ENCODE peak calls at places on chromosomes 12 and 14, in five cellular contexts. One of them, this sample, is unnamed.

GRCh38 chr14:54050759-54051158 is 94.1 kb upstream of the BMP4 start:
- DNase-seq in A549: no peak
- DNase-seq in sigmoid colon: no peak
- DNase-seq in IMR-90: no peak
- DNase-seq in ovary: no peak
- DNase-seq in this sample: no peak

GRCh38 chr14:93239869-93240677 is 33.0 kb downstream of the UBR7 start:
- DNase-seq in A549: peak
- DNase-seq in sigmoid colon: no peak
- DNase-seq in IMR-90: peak
- DNase-seq in ovary: no peak
- DNase-seq in this sample: no peak

GRCh38 chr14:36570065-36570464 is 12.3 kb downstream of the NKX2-8 start:
- DNase-seq in A549: no peak
- DNase-seq in sigmoid colon: no peak
- DNase-seq in IMR-90: no peak
- DNase-seq in ovary: no peak
- DNase-seq in this sample: no peak

GRCh38 chr12:91877461-91878230 is 268.0 kb downstream of the BTG1 start:
- DNase-seq in A549: no peak
- DNase-seq in sigmoid colon: no peak
- DNase-seq in IMR-90: no peak
- DNase-seq in ovary: no peak
- DNase-seq in this sample: no peak

GRCh38 chr12:91746976-91747375 is 398.7 kb downstream of the BTG1 start:
- DNase-seq in A549: no peak
- DNase-seq in sigmoid colon: no peak
- DNase-seq in IMR-90: no peak
- DNase-seq in ovary: no peak
- DNase-seq in this sample: no peak

GRCh38 chr12:130788515-130788914 is 50.5 kb downstream of the STX2 start:
- DNase-seq in A549: no peak
- DNase-seq in sigmoid colon: no peak
- DNase-seq in IMR-90: no peak
- DNase-seq in ovary: no peak
- DNase-seq in this sample: no peak

GRCh38 chr12:6373022-6373787 is 2.2 kb downstream of the SCNN1A start:
- DNase-seq in A549: no peak
- DNase-seq in sigmoid colon: peak
- DNase-seq in IMR-90: no peak
- DNase-seq in ovary: no peak
- DNase-seq in this sample: peak

GRCh38 chr12:129871991-129872969 is 31.5 kb downstream of the TMEM132D start:
- DNase-seq in A549: no peak
- DNase-seq in sigmoid colon: no peak
- DNase-seq in IMR-90: no peak
- DNase-seq in ovary: no peak
- DNase-seq in this sample: no peak

GRCh38 chr12:5033883-5034282 is 9.8 kb upstream of the KCNA5 start:
- DNase-seq in A549: no peak
- DNase-seq in sigmoid colon: no peak
- DNase-seq in IMR-90: no peak
- DNase-seq in ovary: no peak
- DNase-seq in this sample: no peak

GRCh38 chr14:50060871-50061663 is 55.3 kb downstream of the VCPKMT start:
- DNase-seq in A549: peak
- DNase-seq in sigmoid colon: peak
- DNase-seq in IMR-90: peak
- DNase-seq in ovary: peak
- DNase-seq in this sample: peak

GRCh38 chr14:54773171-54774006 is 129.2 kb downstream of the GCH1 start:
- DNase-seq in A549: peak
- DNase-seq in sigmoid colon: peak
- DNase-seq in IMR-90: peak
- DNase-seq in ovary: peak
- DNase-seq in this sample: peak

DNA sequence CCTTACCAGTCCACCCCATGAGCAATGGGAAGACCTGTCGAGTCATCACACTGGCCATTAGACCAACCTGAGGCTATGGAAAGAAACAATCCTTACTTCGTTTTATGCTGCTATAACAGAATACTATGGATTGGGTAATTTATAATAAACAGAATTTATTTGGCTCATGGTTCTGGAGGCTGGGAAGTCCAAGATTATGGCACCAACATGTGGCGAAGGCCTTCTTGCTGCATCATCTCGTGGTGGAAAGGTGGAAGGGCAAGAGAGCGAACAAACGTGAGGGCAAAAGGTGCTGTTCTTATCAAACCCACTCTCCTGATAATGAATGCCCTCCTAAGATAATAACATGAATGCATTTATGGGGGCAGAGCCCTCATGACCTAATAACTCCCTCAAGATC is 9.6 kb upstream of the SPTB start:
- DNase-seq in A549: no peak
- DNase-seq in sigmoid colon: no peak
- DNase-seq in IMR-90: peak
- DNase-seq in ovary: no peak
- DNase-seq in this sample: no peak
- TF ChIP-seq POLR2A in A549: no peak
- TF ChIP-seq POLR2A in sigmoid colon: no peak
- TF ChIP-seq POLR2A in IMR-90: no peak
- TF ChIP-seq POLR2A in ovary: no peak
- TF ChIP-seq POLR2A in this sample: no peak

DNA sequence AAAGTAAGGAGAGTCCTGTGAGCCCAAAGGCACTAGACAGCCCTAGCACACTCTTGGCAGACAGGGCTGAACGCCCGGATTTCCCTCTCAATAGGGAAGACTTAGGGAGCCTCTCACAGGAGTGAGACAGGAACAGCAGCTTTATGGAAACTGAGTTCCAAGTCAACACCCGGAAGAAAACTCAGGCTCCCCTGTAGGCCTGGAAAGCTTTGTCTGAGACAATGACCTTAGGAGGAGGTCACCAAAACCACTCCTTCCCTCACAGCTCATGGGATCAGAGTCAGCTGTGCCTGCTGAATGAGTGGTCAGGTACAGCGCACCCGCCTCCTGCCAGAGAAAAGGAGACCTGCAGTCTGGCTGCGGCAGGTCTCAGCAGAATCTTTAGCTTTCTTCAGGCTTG is 229.5 kb downstream of the CACNA1C start:
- DNase-seq in A549: no peak
- DNase-seq in sigmoid colon: no peak
- DNase-seq in IMR-90: no peak
- DNase-seq in ovary: no peak
- DNase-seq in this sample: peak
- TF ChIP-seq CTCF in A549: no peak
- TF ChIP-seq CTCF in sigmoid colon: no peak
- TF ChIP-seq CTCF in IMR-90: no peak
- TF ChIP-seq CTCF in ovary: no peak
- TF ChIP-seq CTCF in this sample: no peak

GRCh38 chr12:89383235-89384049 is 31.1 kb upstream of the DUSP6 start:
- DNase-seq in A549: no peak
- DNase-seq in sigmoid colon: no peak
- DNase-seq in IMR-90: peak
- DNase-seq in ovary: no peak
- DNase-seq in this sample: no peak
- TF ChIP-seq POLR2A in A549: no peak
- TF ChIP-seq POLR2A in sigmoid colon: no peak
- TF ChIP-seq POLR2A in IMR-90: no peak
- TF ChIP-seq POLR2A in ovary: no peak
- TF ChIP-seq POLR2A in this sample: no peak

DNA sequence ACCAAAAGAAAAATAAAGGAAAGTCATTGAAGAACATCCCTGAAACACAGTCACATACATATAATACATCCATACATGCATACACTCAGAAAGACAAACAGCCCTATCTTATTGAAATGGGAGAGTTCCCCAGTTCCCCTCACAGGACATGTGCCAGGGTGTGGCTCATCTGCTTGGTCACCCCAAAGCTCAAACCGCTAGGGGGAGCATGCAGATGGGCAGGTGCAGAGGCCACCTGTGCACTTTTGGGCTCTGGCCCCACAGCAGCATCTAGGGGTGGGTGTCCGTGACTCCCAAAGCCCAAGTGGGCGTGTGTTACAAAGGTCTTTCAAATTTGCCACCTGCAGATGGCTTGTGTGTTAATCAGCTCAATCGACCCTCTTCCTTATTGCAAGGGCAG is 75.2 kb downstream of the CMAS start:
- DNase-seq in A549: no peak
- DNase-seq in sigmoid colon: peak
- DNase-seq in IMR-90: no peak
- DNase-seq in ovary: no peak
- DNase-seq in this sample: no peak
- TF ChIP-seq CTCF in A549: peak
- TF ChIP-seq CTCF in sigmoid colon: no peak
- TF ChIP-seq CTCF in IMR-90: no peak
- TF ChIP-seq CTCF in ovary: no peak
- TF ChIP-seq CTCF in this sample: no peak

This sample was measured in adrenal gland.